ENCODE peak calls at places on chromosomes 11 and 22, in four cellular contexts. C is psoas muscle, Q is ovary, K is RWPE1. V is an unnamed sample.
A peak's percentile ranks its signal among the peaks of the same experiment; 100 is the strongest.

GRCh38 chr22:43230983-43231723 is 44.2 kb upstream of the TTLL12 start:
- DNase-seq in C (no peak), Q (peak; percentile 83), K (peak; percentile 53), V (peak; percentile 63)

GRCh38 chr11:28144808-28145207 is 36.6 kb downstream of the METTL15 start:
- DNase-seq in C (no peak), Q (no peak), K (no peak), V (no peak)

GRCh38 chr11:2679011-2679676 is 20.6 kb downstream of the KCNQ1OT1 start:
- DNase-seq in C (no peak), Q (no peak), K (no peak), V (no peak)

GRCh38 chr11:3052109-3052479 is 5.1 kb downstream of the CARS1 start:
- DNase-seq in C (no peak), Q (peak; percentile 31), K (no peak), V (no peak)

GRCh38 chr11:106331163-106331562 is 253.7 kb downstream of the AASDHPPT start:
- DNase-seq in C (no peak), Q (no peak), K (no peak), V (no peak)

GRCh38 chr22:39773976-39774539 is 119.5 kb downstream of the ENTHD1 start:
- DNase-seq in C (no peak), Q (no peak), K (no peak), V (no peak)

GRCh38 chr11:121964591-121964990 is 151.4 kb downstream of the BLID start:
- DNase-seq in C (no peak), Q (no peak), K (peak; percentile 28), V (no peak)

GRCh38 chr11:898540-899190 is 11.9 kb downstream of the CHID1 start:
- DNase-seq in C (no peak), Q (no peak), K (no peak), V (no peak)

GRCh38 chr22:39148727-39149535 is 3.5 kb downstream of the CBX7 start:
- DNase-seq in C (peak; percentile 72), Q (peak; percentile 88), K (no peak), V (no peak)

GRCh38 chr11:126172596-126173038 is 38.8 kb downstream of the RPUSD4 start:
- DNase-seq in C (no peak), Q (no peak), K (no peak), V (no peak)

GRCh38 chr11:43736502-43737193 is 56.1 kb downstream of the HSD17B12 start:
- DNase-seq in C (no peak), Q (no peak), K (no peak), V (no peak)

GRCh38 chr22:41286639-41287091 is 678 bp upstream of the RANGAP1 start:
- DNase-seq in C (no peak), Q (no peak), K (no peak), V (peak; percentile 41)

GRCh38 chr22:22555596-22555995 is 3.5 kb downstream of the PRAME start:
- DNase-seq in C (no peak), Q (no peak), K (no peak), V (no peak)

GRCh38 chr11:61516675-61517516 is 8.3 kb downstream of the LRRC10B start:
- DNase-seq in C (peak; percentile 40), Q (peak; percentile 74), K (peak; percentile 72), V (no peak)

GRCh38 chr22:40123387-40123786 is 54.3 kb upstream of the TNRC6B start:
- DNase-seq in C (no peak), Q (peak; percentile 61), K (no peak), V (no peak)

GRCh38 chr11:46367916-46368267 is 13.6 kb upstream of the MDK start:
- DNase-seq in C (no peak), Q (no peak), K (no peak), V (no peak)

GRCh38 chr11:82858556-82859091 is 41.6 kb downstream of the PRCP start:
- DNase-seq in C (no peak), Q (no peak), K (peak; percentile 49), V (no peak)

GRCh38 chr11:79235696-79236095 is 205.1 kb downstream of the TENM4 start:
- DNase-seq in C (no peak), Q (no peak), K (no peak), V (no peak)

GRCh38 chr11:7314811-7315604 is 63.3 kb downstream of the SYT9 start:
- DNase-seq in C (no peak), Q (no peak), K (no peak), V (no peak)

GRCh38 chr11:88357323-88358039 is 19.9 kb upstream of the CTSC start:
- DNase-seq in C (no peak), Q (no peak), K (no peak), V (no peak)

GRCh38 chr11:57482782-57483569 is 22.6 kb downstream of the RTN4RL2 start:
- DNase-seq in C (peak; percentile 47), Q (peak; percentile 73), K (peak; percentile 55), V (no peak)

DNA sequence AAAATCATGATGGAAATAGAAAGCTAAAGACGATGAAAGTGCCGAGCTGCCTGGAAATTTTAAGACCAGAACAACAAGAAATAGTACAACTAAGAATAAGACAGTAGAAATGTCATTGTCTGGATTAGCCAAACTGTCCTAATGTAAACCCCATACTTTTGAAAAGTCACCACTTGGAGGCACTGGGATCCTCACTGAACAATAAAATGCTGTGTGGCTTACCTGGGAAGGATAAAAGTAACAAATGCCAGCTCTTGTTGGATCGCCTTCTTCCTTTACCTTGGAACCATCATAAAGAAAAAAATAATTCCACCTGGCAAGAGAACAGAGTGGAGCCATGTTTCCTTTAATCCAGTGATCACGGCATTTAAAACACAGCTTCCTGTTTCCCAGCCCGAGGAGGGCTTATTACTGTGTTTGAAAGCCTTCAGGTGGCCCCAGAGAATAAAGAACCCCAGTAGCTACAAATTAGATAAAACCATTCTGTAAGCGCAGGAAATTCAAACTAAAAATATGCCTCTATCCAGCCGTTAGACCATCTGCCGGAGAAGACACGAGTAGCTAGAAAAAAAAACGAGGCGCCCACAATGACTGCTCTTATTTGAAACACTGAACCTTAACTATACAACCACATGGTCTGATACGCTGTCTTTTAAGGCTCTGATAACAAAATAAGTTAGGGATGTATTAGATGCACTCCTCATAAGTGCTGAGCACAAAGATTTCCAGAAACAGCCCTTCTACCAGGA is 4.4 kb downstream of the HPS4 start:
- DNase-seq in C (no peak), Q (no peak), K (no peak), V (no peak)
- H3K27ac ChIP-seq in C (peak overlapping the region; percentile 63), Q (peak overlapping the region; percentile 0), K (peak overlapping the region; percentile 51), V (peak overlapping the region; percentile 11)

GRCh38 chr11:95913830-95914229 is 10.1 kb downstream of the MTMR2 start:
- DNase-seq in C (no peak), Q (no peak), K (no peak), V (no peak)
- TF ChIP-seq CTCF in C (no peak), Q (no peak), K (no peak), V (no peak)

DNA sequence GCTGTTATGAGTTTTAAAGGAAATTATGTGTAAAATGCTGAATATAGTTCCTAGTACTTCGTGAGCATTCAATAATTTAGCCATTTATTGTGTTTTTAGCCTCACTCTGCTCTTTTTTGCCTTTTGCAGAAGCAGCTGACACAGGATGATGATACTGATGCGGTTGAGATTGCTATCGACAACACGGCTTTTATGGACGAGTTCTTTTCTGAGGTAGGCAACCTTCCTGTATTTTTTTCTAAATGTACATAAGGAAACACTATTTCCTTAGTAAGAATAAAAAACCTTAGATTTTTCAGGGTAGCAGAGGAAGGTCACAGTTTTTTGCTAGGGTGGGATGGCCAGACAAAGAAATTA is 17.9 kb downstream of the STX3 start:
- DNase-seq in C (no peak), Q (no peak), K (no peak), V (no peak)
- H3K27ac ChIP-seq in C (no peak overlapping the region), Q (no peak overlapping the region), K (no peak overlapping the region), V (peak overlapping the region; percentile 73)

DNA sequence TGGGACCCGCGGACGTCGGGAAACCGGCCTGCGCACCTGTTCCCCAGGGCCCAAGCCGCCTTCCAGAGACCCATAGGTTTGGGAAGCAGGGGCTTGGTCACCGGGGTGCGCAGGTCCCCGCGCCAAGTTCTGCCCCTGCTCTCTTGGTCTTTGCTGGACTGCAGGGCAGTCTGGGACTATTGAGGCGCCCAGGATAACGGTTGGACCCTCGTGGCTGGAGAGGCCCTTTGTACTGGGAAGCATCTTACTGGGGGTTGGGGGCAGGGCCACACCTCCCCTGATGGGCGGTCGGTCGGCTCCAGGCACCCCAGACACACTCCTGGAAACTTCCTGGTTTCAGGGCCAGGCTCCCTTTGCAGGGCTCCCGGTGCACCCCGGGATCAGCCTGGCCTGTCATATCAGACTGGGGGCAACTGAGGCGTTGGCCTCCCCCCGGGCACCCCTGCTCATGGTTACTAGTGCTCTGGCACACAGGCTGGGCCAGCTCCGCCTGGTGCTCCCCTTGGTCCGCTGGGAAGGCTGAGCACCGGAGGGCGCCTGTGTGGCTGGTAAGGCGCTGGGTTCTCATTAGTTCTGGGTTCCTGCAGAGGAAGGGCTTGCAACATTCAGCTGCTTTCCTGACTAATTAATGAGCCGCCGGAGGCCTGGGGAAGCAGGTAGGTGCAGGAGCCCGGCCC is 1250.5 kb downstream of the BRD1 start:
- DNase-seq in C (no peak), Q (no peak), K (no peak), V (no peak)
- TF ChIP-seq CTCF in C (no peak), Q (no peak), K (no peak), V (no peak)

GRCh38 chr22:26514419-26515161 is 2.3 kb upstream of the TFIP11 start:
- DNase-seq in C (no peak), Q (no peak), K (no peak), V (no peak)

GRCh38 chr22:26516503-26516902 is 4.2 kb upstream of the TFIP11 start:
- DNase-seq in C (no peak), Q (no peak), K (no peak), V (no peak)

GRCh38 chr22:26517429-26517828 is 5.2 kb upstream of the TFIP11 start:
- DNase-seq in C (no peak), Q (no peak), K (no peak), V (no peak)

GRCh38 chr22:26513852-26514251 is 1.6 kb upstream of the TFIP11 start:
- DNase-seq in C (no peak), Q (no peak), K (no peak), V (no peak)

DNA sequence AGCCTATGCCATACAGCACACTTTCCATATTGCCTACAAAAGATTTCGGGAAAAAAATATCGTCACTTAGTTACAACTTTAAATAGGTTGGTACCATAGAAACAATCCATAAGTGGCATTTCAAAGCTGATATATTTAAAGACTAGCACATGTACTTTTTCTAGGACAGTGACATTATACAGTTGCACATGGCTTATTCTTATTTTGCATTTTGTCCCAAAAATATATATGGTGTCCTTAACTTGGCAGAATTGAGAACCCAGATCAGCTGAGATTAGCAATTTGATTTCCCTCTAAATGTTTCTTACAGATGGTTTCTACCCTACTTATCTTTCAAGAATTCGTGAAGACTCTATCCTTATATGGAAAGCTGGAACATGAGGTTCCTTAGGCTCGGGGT is 3.7 kb upstream of the TFIP11 start:
- DNase-seq in C (no peak), Q (no peak), K (no peak), V (no peak)
- H3K27ac ChIP-seq in C (no peak overlapping the region), Q (no peak overlapping the region), K (no peak overlapping the region), V (no peak overlapping the region)

GRCh38 chr22:49317369-49317768 is 510.3 kb downstream of the BRD1 start:
- DNase-seq in C (no peak), Q (no peak), K (no peak), V (no peak)
- TF ChIP-seq CTCF in C (no peak), Q (no peak), K (no peak), V (no peak)

GRCh38 chr11:12411806-12412727 is 34.7 kb downstream of the PARVA start:
- DNase-seq in C (peak; percentile 68), Q (peak; percentile 80), K (peak; percentile 86), V (peak; percentile 51)

GRCh38 chr11:12411395-12411794 is 34.0 kb downstream of the PARVA start:
- DNase-seq in C (no peak), Q (no peak), K (no peak), V (no peak)

GRCh38 chr11:12410006-12410728 is 32.8 kb downstream of the PARVA start:
- DNase-seq in C (no peak), Q (peak; percentile 57), K (no peak), V (no peak)

GRCh38 chr11:12408156-12408770 is 30.9 kb downstream of the PARVA start:
- DNase-seq in C (no peak), Q (no peak), K (no peak), V (no peak)

GRCh38 chr11:12409621-12410005 is 32.2 kb downstream of the PARVA start:
- DNase-seq in C (no peak), Q (no peak), K (no peak), V (no peak)
- H3K27ac ChIP-seq in C (no peak overlapping the region), Q (peak overlapping the region; percentile 68), K (no peak overlapping the region), V (peak overlapping the region; percentile 26)